ENCODE peak calls at places on chromosome 22, in six cellular contexts. T is NCI-H748 treated with DMSO at 0.1 percent for 48 hours, E is HAP-1, Y is amniotic stem cell, S is caudate nucleus, J is cardiac muscle cell. B is an unnamed sample.

GRCh38 chr22:46322711-46323110 is 12.8 kb upstream of the TRMU start:
- DNase-seq in Y (no peak), S (no peak), E (no peak), T (no peak), J (no peak), B (no peak)

GRCh38 chr22:50261615-50262459 is at the start of gene MAPK12:
- DNase-seq in Y (no peak), S (no peak), J (peak), T (no peak), E (peak), B (peak)

GRCh38 chr22:37735054-37735453 is 38.2 kb downstream of the TRIOBP start:
- DNase-seq in J (peak), E (peak), T (no peak), S (peak), Y (no peak), B (peak)

GRCh38 chr22:39613549-39613921 is 43.0 kb downstream of the CACNA1I start:
- DNase-seq in Y (no peak), T (no peak), E (no peak), J (no peak), S (no peak), B (no peak)

GRCh38 chr22:37442537-37442936 is 15.3 kb upstream of the ELFN2 start:
- DNase-seq in Y (no peak), J (no peak), T (no peak), E (no peak), S (no peak), B (no peak)

GRCh38 chr22:19058713-19059451 is 63.3 kb downstream of the DGCR2 start:
- DNase-seq in J (no peak), S (no peak), Y (no peak), E (no peak), T (no peak), B (no peak)

GRCh38 chr22:49351761-49352221 is 475.9 kb downstream of the BRD1 start:
- DNase-seq in J (no peak), Y (no peak), E (no peak), S (no peak), T (no peak), B (no peak)

GRCh38 chr22:46484156-46484860 is 53.1 kb downstream of the CELSR1 start:
- DNase-seq in T (no peak), Y (no peak), J (no peak), E (peak), S (no peak), B (no peak)

GRCh38 chr22:36252754-36253522 is at the start of gene APOL1:
- DNase-seq in Y (no peak), T (no peak), J (no peak), S (no peak), E (no peak), B (no peak)

GRCh38 chr22:19515654-19516377 is 8.4 kb downstream of the CLDN5 start:
- DNase-seq in S (no peak), Y (no peak), T (no peak), E (no peak), J (no peak), B (no peak)

GRCh38 chr22:17423616-17424015 is 54.4 kb downstream of the CECR2 start:
- DNase-seq in T (no peak), J (no peak), Y (no peak), E (no peak), S (no peak), B (no peak)

GRCh38 chr22:20107471-20107901 is 8.4 kb upstream of the RANBP1 start:
- DNase-seq in E (no peak), Y (no peak), J (no peak), T (no peak), S (no peak), B (no peak)

GRCh38 chr22:42910221-42910942 is 53.3 kb upstream of the ARFGAP3 start:
- DNase-seq in Y (no peak), E (no peak), S (no peak), J (peak), T (no peak), B (no peak)

GRCh38 chr22:28231423-28231822 is 312.4 kb upstream of the PITPNB start:
- DNase-seq in E (peak), T (no peak), Y (no peak), S (no peak), J (peak), B (peak)

GRCh38 chr22:38246692-38247091 is 26.1 kb downstream of the TMEM184B start:
- DNase-seq in Y (no peak), S (peak), T (no peak), J (no peak), E (no peak), B (no peak)

GRCh38 chr22:37525073-37525745 is 6.0 kb upstream of the CARD10 start:
- DNase-seq in T (no peak), E (no peak), Y (peak), J (no peak), S (no peak), B (no peak)

GRCh38 chr22:39325392-39325932 is 6.0 kb upstream of the RPL3 start:
- DNase-seq in T (no peak), Y (no peak), J (no peak), E (no peak), S (no peak), B (no peak)

GRCh38 chr22:21591695-21592094 is 24.2 kb downstream of the UBE2L3 start:
- DNase-seq in Y (no peak), S (no peak), J (no peak), E (no peak), T (no peak), B (no peak)

GRCh38 chr22:24060375-24060788 is 49.3 kb downstream of the CABIN1 start:
- DNase-seq in J (no peak), S (no peak), E (no peak), T (no peak), Y (peak), B (no peak)

GRCh38 chr22:33867118-33867863 is 53.0 kb downstream of the LARGE1 start:
- DNase-seq in J (no peak), S (no peak), Y (no peak), T (no peak), E (no peak), B (no peak)

GRCh38 chr22:20587206-20587958 is 80.0 kb downstream of the MED15 start:
- DNase-seq in T (no peak), Y (no peak), E (no peak), J (no peak), S (no peak), B (no peak)

GRCh38 chr22:31332886-31333285 is 13.3 kb downstream of the PATZ1 start:
- DNase-seq in Y (no peak), E (no peak), S (no peak), J (no peak), T (no peak), B (no peak)

B was measured in HuH-7.